ENCODE peak calls at places on chromosomes 2 and 18, in ten cellular contexts. V is Right ventricle myocardium superior; Q is thyroid gland; U is AG04450; Z is epithelial cell of prostate; C is left lobe of liver; G is HFFc6; Y is stimulated activated CD4-positive, alpha-beta T cell treated with anti-CD3 and anti-CD28 coated beads, Interleukin-2, amount 100 ng/mL, for 48 hours; K is DMS153; D is H9. F is an unnamed sample.

GRCh38 chr2:181070119-181070833 is 89.9 kb downstream of the UBE2E3 start:
- DNase-seq in Q (no peak), U (no peak), D (no peak), Z (peak; percentile 24), G (peak; percentile 68), Y (no peak), C (no peak), K (no peak), V (no peak), F (no peak)

GRCh38 chr2:45497355-45497754 is 113.7 kb downstream of the SRBD1 start:
- DNase-seq in Q (no peak), K (no peak), C (no peak), Y (peak; percentile 28), U (no peak), D (no peak), Z (no peak), V (no peak), G (no peak), F (no peak)

GRCh38 chr2:113962692-113963480 is 73.0 kb downstream of the ACTR3 start:
- DNase-seq in C (no peak), Z (no peak), Q (no peak), Y (no peak), V (no peak), G (peak; percentile 65), K (no peak), D (no peak), U (peak; percentile 37), F (no peak)

GRCh38 chr2:39059366-39059952 is 61.4 kb downstream of the SOS1 start:
- DNase-seq in K (peak; percentile 44), U (peak; percentile 18), G (peak; percentile 64), Y (no peak), C (no peak), D (no peak), V (no peak), Q (no peak), Z (no peak), F (peak; percentile 13)

GRCh38 chr2:161237397-161238263 is 70.6 kb upstream of the PSMD14 start:
- DNase-seq in V (peak; percentile 74), Q (peak; percentile 71), U (no peak), Y (no peak), Z (no peak), D (peak; percentile 41), G (peak; percentile 9), K (peak; percentile 40), C (peak; percentile 61), F (peak; percentile 43)

GRCh38 chr2:189393440-189394111 is 47.7 kb upstream of the WDR75 start:
- DNase-seq in Z (peak; percentile 92), K (no peak), Q (no peak), C (no peak), V (no peak), U (peak; percentile 87), G (peak; percentile 96), D (no peak), Y (no peak), F (no peak)

GRCh38 chr2:111667001-111667400 is 217.0 kb downstream of the ANAPC1 start:
- DNase-seq in Y (no peak), C (peak; percentile 5), D (no peak), U (no peak), Z (no peak), V (no peak), G (no peak), Q (no peak), K (no peak), F (no peak)

GRCh38 chr2:178419123-178419522 is 31.9 kb downstream of the PRKRA start:
- DNase-seq in D (no peak), U (peak; percentile 36), G (peak; percentile 29), Z (no peak), K (peak; percentile 4), Q (no peak), V (no peak), C (no peak), Y (no peak), F (peak; percentile 23)

GRCh38 chr2:102932521-102932920 is 170.7 kb downstream of the TMEM182 start:
- DNase-seq in Q (peak; percentile 76), U (no peak), C (no peak), G (no peak), Z (no peak), Y (no peak), D (no peak), V (no peak), K (peak; percentile 86), F (no peak)

GRCh38 chr2:12321886-12322285 is 394.9 kb upstream of the TRIB2 start:
- DNase-seq in C (no peak), U (no peak), Q (no peak), Z (no peak), V (no peak), K (no peak), D (no peak), G (no peak), Y (no peak), F (no peak)

GRCh38 chr2:17148298-17149228 is 369.7 kb downstream of the RAD51AP2 start:
- DNase-seq in Z (no peak), K (no peak), D (peak; percentile 55), Y (no peak), G (no peak), V (peak; percentile 40), U (no peak), Q (peak; percentile 10), C (no peak), F (no peak)

GRCh38 chr18:58572181-58572580 is 56.7 kb downstream of the ALPK2 start:
- DNase-seq in V (no peak), Y (no peak), Q (no peak), K (no peak), Z (peak; percentile 75), G (peak; percentile 99), U (peak; percentile 98), D (no peak), C (no peak), F (no peak)

GRCh38 chr2:112343827-112344585 is 68.6 kb downstream of the ZC3H6 start:
- DNase-seq in U (no peak), K (no peak), G (no peak), Y (no peak), V (no peak), C (no peak), Z (no peak), D (no peak), Q (no peak), F (no peak)

GRCh38 chr18:26618130-26618529 is 69.8 kb upstream of the KCTD1 start:
- DNase-seq in D (no peak), Y (no peak), Z (no peak), U (no peak), K (no peak), V (no peak), G (no peak), C (no peak), Q (no peak), F (no peak)

GRCh38 chr2:20593072-20594034 is 57.5 kb downstream of the HS1BP3 start:
- DNase-seq in C (peak; percentile 94), G (peak; percentile 78), D (no peak), Z (peak; percentile 76), U (peak; percentile 59), Y (no peak), K (no peak), V (peak; percentile 62), Q (peak; percentile 85), F (no peak)

GRCh38 chr2:110960281-110960680 is 160.4 kb upstream of the BCL2L11 start:
- DNase-seq in Z (no peak), U (no peak), C (no peak), Q (no peak), V (no peak), D (no peak), G (no peak), Y (no peak), K (no peak), F (no peak)

GRCh38 chr2:120779781-120780283 is 44.2 kb downstream of the GLI2 start:
- DNase-seq in U (peak; percentile 76), Z (no peak), G (peak; percentile 90), K (no peak), Y (no peak), C (no peak), V (no peak), Q (no peak), D (no peak), F (no peak)

GRCh38 chr18:49030692-49031443 is 80.1 kb upstream of the SMAD7 start:
- DNase-seq in V (no peak), K (no peak), Q (no peak), G (no peak), C (peak; percentile 19), Y (no peak), U (no peak), Z (no peak), D (no peak), F (no peak)

GRCh38 chr2:201406077-201406662 is 45.1 kb downstream of the TRAK2 start:
- DNase-seq in D (no peak), C (no peak), K (no peak), Q (peak; percentile 13), Y (no peak), U (peak; percentile 39), G (peak; percentile 68), Z (no peak), V (no peak), F (no peak)

GRCh38 chr2:75707901-75708300 is 2.8 kb downstream of the GCFC2 start:
- DNase-seq in U (no peak), Q (no peak), C (no peak), Y (no peak), G (no peak), D (no peak), Z (no peak), V (no peak), K (no peak), F (no peak)

GRCh38 chr2:209458018-209458979 is 34.5 kb downstream of the MAP2 start:
- DNase-seq in V (no peak), G (no peak), U (no peak), Y (no peak), D (no peak), C (no peak), Q (no peak), Z (no peak), K (no peak), F (no peak)

GRCh38 chr18:79392226-79392625 is 3.5 kb upstream of the NFATC1 start:
- DNase-seq in U (no peak), C (no peak), D (no peak), Q (no peak), K (no peak), V (no peak), Y (no peak), G (no peak), Z (no peak), F (no peak)

GRCh38 chr2:239189711-239190131 is 211.1 kb downstream of the HDAC4 start:
- DNase-seq in G (no peak), D (peak; percentile 20), Y (no peak), Q (no peak), V (no peak), Z (no peak), U (no peak), K (no peak), C (peak; percentile 42), F (no peak)

GRCh38 chr2:223586261-223586660 is 15.9 kb downstream of the SCG2 start:
- DNase-seq in G (peak; percentile 56), C (no peak), D (no peak), Q (no peak), V (no peak), K (peak; percentile 94), Y (no peak), Z (no peak), U (peak; percentile 49), F (peak; percentile 40)

GRCh38 chr2:240947176-240947575 is 41.0 kb downstream of the CROCC2 start:
- DNase-seq in D (no peak), C (peak; percentile 37), G (no peak), Z (no peak), K (no peak), Y (no peak), Q (no peak), V (peak; percentile 27), U (no peak), F (no peak)

GRCh38 chr2:217950401-217950871 is 52.4 kb downstream of the TNS1 start:
- DNase-seq in Q (peak; percentile 41), V (peak; percentile 46), G (no peak), Y (no peak), D (no peak), U (no peak), C (peak; percentile 80), Z (no peak), K (no peak), F (no peak)

GRCh38 chr2:216485745-216486144 is 12.9 kb upstream of the RPL37A start:
- DNase-seq in U (no peak), G (no peak), C (no peak), Z (no peak), K (no peak), V (no peak), Q (no peak), D (no peak), Y (no peak), F (no peak)

GRCh38 chr2:130336877-130337734 is 5.6 kb upstream of the IMP4 start:
- DNase-seq in D (peak; percentile 94), C (peak; percentile 68), Z (no peak), G (peak; percentile 72), Q (peak; percentile 85), K (peak; percentile 75), V (peak; percentile 76), Y (peak; percentile 54), U (no peak), F (peak; percentile 65)

F was measured in NCI-H2029.